ENCODE peak calls at places on chromosomes 4 and X, in six cellular contexts. One of them, this sample, is unnamed.

GRCh38 chr4:180827193-180827592 is 1416.0 kb upstream of the TENM3 start:
- DNase-seq in tibial artery: no peak
- DNase-seq in HFF-Myc: no peak
- DNase-seq in WTC11: no peak
- DNase-seq in esophagus squamous epithelium: no peak
- DNase-seq in heart right ventricle: no peak
- DNase-seq in this sample: no peak

GRCh38 chr4:176540814-176541213 is 221.0 kb downstream of the SPCS3 start:
- DNase-seq in tibial artery: no peak
- DNase-seq in HFF-Myc: no peak
- DNase-seq in WTC11: no peak
- DNase-seq in esophagus squamous epithelium: no peak
- DNase-seq in heart right ventricle: no peak
- DNase-seq in this sample: no peak

GRCh38 chr4:3529363-3529762 is 2.9 kb downstream of the LRPAP1 start:
- DNase-seq in tibial artery: peak
- DNase-seq in HFF-Myc: no peak
- DNase-seq in WTC11: no peak
- DNase-seq in esophagus squamous epithelium: no peak
- DNase-seq in heart right ventricle: peak
- DNase-seq in this sample: peak

GRCh38 chr4:72496119-72496518 is 72.9 kb downstream of the ADAMTS3 start:
- DNase-seq in tibial artery: no peak
- DNase-seq in HFF-Myc: no peak
- DNase-seq in WTC11: no peak
- DNase-seq in esophagus squamous epithelium: no peak
- DNase-seq in heart right ventricle: no peak
- DNase-seq in this sample: no peak

GRCh38 chr4:89847571-89848325 is 10.8 kb upstream of the SNCA start:
- DNase-seq in tibial artery: no peak
- DNase-seq in HFF-Myc: no peak
- DNase-seq in WTC11: no peak
- DNase-seq in esophagus squamous epithelium: no peak
- DNase-seq in heart right ventricle: no peak
- DNase-seq in this sample: no peak

GRCh38 chr4:57639566-57640328 is 529.6 kb upstream of the IGFBP7 start:
- DNase-seq in tibial artery: no peak
- DNase-seq in HFF-Myc: no peak
- DNase-seq in WTC11: peak
- DNase-seq in esophagus squamous epithelium: no peak
- DNase-seq in heart right ventricle: no peak
- DNase-seq in this sample: no peak

GRCh38 chrX:154829926-154830442 is 4.5 kb downstream of the SMIM9 start:
- DNase-seq in tibial artery: no peak
- DNase-seq in HFF-Myc: no peak
- DNase-seq in WTC11: no peak
- DNase-seq in esophagus squamous epithelium: no peak
- DNase-seq in heart right ventricle: no peak
- DNase-seq in this sample: no peak

GRCh38 chr4:21752616-21753015 is 196.0 kb downstream of the KCNIP4 start:
- DNase-seq in tibial artery: no peak
- DNase-seq in HFF-Myc: no peak
- DNase-seq in WTC11: no peak
- DNase-seq in esophagus squamous epithelium: no peak
- DNase-seq in heart right ventricle: no peak
- DNase-seq in this sample: no peak

GRCh38 chrX:111505783-111506182 is 5.7 kb upstream of the SERTM2 start:
- DNase-seq in tibial artery: no peak
- DNase-seq in HFF-Myc: no peak
- DNase-seq in WTC11: no peak
- DNase-seq in esophagus squamous epithelium: no peak
- DNase-seq in heart right ventricle: no peak
- DNase-seq in this sample: no peak

DNA sequence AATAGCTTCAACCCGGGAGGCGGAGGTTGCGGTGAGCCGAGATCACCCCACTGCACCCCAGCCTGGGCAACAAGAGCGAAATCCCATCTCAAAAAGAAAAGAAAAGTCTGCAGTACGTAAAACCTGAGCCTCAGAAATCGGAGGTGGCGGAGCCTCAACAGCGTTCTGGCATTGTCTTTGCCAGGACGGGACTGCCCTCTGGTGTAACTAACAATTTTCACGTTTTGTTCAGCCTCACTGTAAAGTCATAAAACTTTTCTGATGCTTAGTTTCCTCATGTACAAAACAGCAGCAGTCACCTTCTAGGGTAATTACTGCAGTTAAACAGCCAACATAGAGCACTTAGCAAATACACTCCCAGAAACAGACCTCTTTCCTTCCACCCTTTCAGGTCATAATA is 121.7 kb downstream of the RBM47 start:
- DNase-seq in tibial artery: no peak
- DNase-seq in HFF-Myc: no peak
- DNase-seq in WTC11: no peak
- DNase-seq in esophagus squamous epithelium: no peak
- DNase-seq in heart right ventricle: no peak
- DNase-seq in this sample: no peak
- TF ChIP-seq CTCF in tibial artery: no peak
- TF ChIP-seq CTCF in HFF-Myc: no peak
- TF ChIP-seq CTCF in WTC11: no peak
- TF ChIP-seq CTCF in esophagus squamous epithelium: no peak
- TF ChIP-seq CTCF in heart right ventricle: no peak
- TF ChIP-seq CTCF in this sample: no peak

DNA sequence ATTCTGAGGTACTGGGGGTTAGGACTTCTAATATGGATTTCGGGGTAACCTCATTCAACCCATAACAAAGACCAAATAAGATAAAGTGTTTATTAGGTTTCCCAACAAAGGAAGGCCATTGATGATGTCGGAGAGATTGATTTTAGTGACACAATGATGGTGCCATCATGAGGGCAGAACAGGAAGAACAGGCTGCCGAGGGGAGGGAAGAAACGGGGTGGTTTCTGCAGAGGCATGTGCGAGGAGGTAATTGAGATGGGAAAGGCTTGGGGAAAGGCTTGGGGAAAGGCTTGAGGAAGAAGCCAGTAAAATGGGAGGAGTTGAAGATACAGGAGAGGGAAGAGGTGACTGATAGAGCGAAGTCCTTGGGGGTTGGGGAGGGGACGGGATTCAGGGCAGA is 6.2 kb downstream of the HPSE start:
- DNase-seq in tibial artery: no peak
- DNase-seq in HFF-Myc: no peak
- DNase-seq in WTC11: peak
- DNase-seq in esophagus squamous epithelium: no peak
- DNase-seq in heart right ventricle: no peak
- DNase-seq in this sample: no peak
- TF ChIP-seq CTCF in tibial artery: no peak
- TF ChIP-seq CTCF in HFF-Myc: peak
- TF ChIP-seq CTCF in WTC11: no peak
- TF ChIP-seq CTCF in esophagus squamous epithelium: no peak
- TF ChIP-seq CTCF in heart right ventricle: no peak
- TF ChIP-seq CTCF in this sample: no peak

DNA sequence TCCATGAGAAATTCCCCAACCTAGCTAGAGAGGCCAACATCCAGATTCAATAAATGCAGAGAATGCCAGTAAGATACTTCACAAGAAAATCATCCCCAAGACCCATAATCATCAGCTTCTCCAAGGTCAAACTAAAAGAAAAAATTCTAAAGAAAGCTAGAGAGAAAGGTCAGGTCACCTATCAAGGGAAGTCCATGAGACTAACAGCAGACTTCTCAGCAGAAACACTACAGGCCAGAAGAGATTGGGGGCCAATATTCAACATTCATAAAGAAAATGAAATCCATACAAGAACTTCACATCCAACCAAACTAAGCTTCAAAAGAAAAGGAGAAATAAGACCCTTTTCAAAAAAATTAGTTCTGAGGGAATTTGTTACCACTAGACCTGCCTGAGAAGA is 118.8 kb upstream of the ANXA10 start:
- DNase-seq in tibial artery: no peak
- DNase-seq in HFF-Myc: no peak
- DNase-seq in WTC11: no peak
- DNase-seq in esophagus squamous epithelium: no peak
- DNase-seq in heart right ventricle: no peak
- DNase-seq in this sample: no peak
- TF ChIP-seq CTCF in tibial artery: no peak
- TF ChIP-seq CTCF in HFF-Myc: no peak
- TF ChIP-seq CTCF in WTC11: no peak
- TF ChIP-seq CTCF in esophagus squamous epithelium: no peak
- TF ChIP-seq CTCF in heart right ventricle: no peak
- TF ChIP-seq CTCF in this sample: no peak

DNA sequence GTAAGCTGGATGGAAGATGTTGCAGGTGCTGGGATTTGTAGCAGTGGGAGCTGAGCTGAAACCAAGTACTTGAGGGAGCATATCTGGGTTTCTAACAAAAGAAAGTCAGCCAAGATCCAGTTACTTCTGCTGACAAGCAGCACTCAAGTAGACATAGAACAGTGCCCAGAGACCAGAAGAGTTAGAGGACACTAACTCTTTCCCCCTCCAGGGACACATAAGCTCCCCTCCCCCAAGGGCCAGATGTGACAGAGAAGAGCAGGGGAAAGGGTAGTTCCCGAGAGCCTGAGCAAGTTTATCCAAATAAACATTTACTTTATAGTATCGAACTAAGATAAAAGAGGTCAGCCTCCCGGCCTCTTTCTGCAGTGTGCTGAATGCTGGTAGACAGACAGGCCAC is 12.2 kb downstream of the TRPC3 start:
- DNase-seq in tibial artery: no peak
- DNase-seq in HFF-Myc: no peak
- DNase-seq in WTC11: no peak
- DNase-seq in esophagus squamous epithelium: no peak
- DNase-seq in heart right ventricle: peak
- DNase-seq in this sample: no peak
- TF ChIP-seq CTCF in tibial artery: no peak
- TF ChIP-seq CTCF in HFF-Myc: no peak
- TF ChIP-seq CTCF in WTC11: no peak
- TF ChIP-seq CTCF in esophagus squamous epithelium: no peak
- TF ChIP-seq CTCF in heart right ventricle: no peak
- TF ChIP-seq CTCF in this sample: no peak